ENCODE peak calls at places on chromosomes 3 and 15, in five cellular contexts. One of them, this sample, is unnamed.
A peak's percentile ranks its signal among the peaks of the same experiment; 100 is the strongest.

GRCh38 chr3:153209596-153209995 is 47.6 kb downstream of the RAP2B start:
- DNase-seq in spleen: peak; percentile 81
- DNase-seq in ovary: no peak
- DNase-seq in adrenal gland: peak; percentile 16
- DNase-seq in upper lobe of left lung: no peak
- DNase-seq in this sample: no peak

GRCh38 chr3:138861755-138862333 is 27.1 kb upstream of the PIK3CB start:
- DNase-seq in spleen: peak; percentile 34
- DNase-seq in ovary: no peak
- DNase-seq in adrenal gland: no peak
- DNase-seq in upper lobe of left lung: no peak
- DNase-seq in this sample: no peak

GRCh38 chr15:84638103-84638502 is 16.0 kb downstream of the WDR73 start:
- DNase-seq in spleen: no peak
- DNase-seq in ovary: no peak
- DNase-seq in adrenal gland: no peak
- DNase-seq in upper lobe of left lung: no peak
- DNase-seq in this sample: no peak

GRCh38 chr3:169923189-169923588 is 11.8 kb downstream of the SAMD7 start:
- DNase-seq in spleen: no peak
- DNase-seq in ovary: peak; percentile 53
- DNase-seq in adrenal gland: peak; percentile 96
- DNase-seq in upper lobe of left lung: no peak
- DNase-seq in this sample: no peak

GRCh38 chr3:184167786-184168185 is 6.9 kb upstream of the AP2M1 start:
- DNase-seq in spleen: peak; percentile 51
- DNase-seq in ovary: no peak
- DNase-seq in adrenal gland: no peak
- DNase-seq in upper lobe of left lung: no peak
- DNase-seq in this sample: no peak

GRCh38 chr15:100939786-100940185 is 20.6 kb downstream of the LRRK1 start:
- DNase-seq in spleen: no peak
- DNase-seq in ovary: no peak
- DNase-seq in adrenal gland: no peak
- DNase-seq in upper lobe of left lung: no peak
- DNase-seq in this sample: no peak

GRCh38 chr15:75042730-75043508 is 19.5 kb downstream of the PPCDC start:
- DNase-seq in spleen: peak; percentile 99
- DNase-seq in ovary: peak; percentile 65
- DNase-seq in adrenal gland: peak; percentile 97
- DNase-seq in upper lobe of left lung: peak; percentile 94
- DNase-seq in this sample: peak; percentile 70

GRCh38 chr3:131053021-131053420 is 26.3 kb downstream of the NEK11 start:
- DNase-seq in spleen: no peak
- DNase-seq in ovary: no peak
- DNase-seq in adrenal gland: no peak
- DNase-seq in upper lobe of left lung: no peak
- DNase-seq in this sample: no peak

GRCh38 chr15:47466357-47466756 is 250.9 kb upstream of the SEMA6D start:
- DNase-seq in spleen: no peak
- DNase-seq in ovary: no peak
- DNase-seq in adrenal gland: no peak
- DNase-seq in upper lobe of left lung: no peak
- DNase-seq in this sample: no peak

GRCh38 chr15:75307778-75308390 is 25.2 kb downstream of the GOLGA6D start:
- DNase-seq in spleen: no peak
- DNase-seq in ovary: peak; percentile 37
- DNase-seq in adrenal gland: peak; percentile 50
- DNase-seq in upper lobe of left lung: no peak
- DNase-seq in this sample: no peak

GRCh38 chr3:45409369-45409768 is 21.0 kb downstream of the LARS2 start:
- DNase-seq in spleen: no peak
- DNase-seq in ovary: no peak
- DNase-seq in adrenal gland: no peak
- DNase-seq in upper lobe of left lung: no peak
- DNase-seq in this sample: no peak

GRCh38 chr3:146124141-146124801 is 36.7 kb downstream of the PLOD2 start:
- DNase-seq in spleen: no peak
- DNase-seq in ovary: no peak
- DNase-seq in adrenal gland: no peak
- DNase-seq in upper lobe of left lung: no peak
- DNase-seq in this sample: no peak

GRCh38 chr15:68199340-68199739 is 5.8 kb downstream of the CALML4 start:
- DNase-seq in spleen: no peak
- DNase-seq in ovary: peak; percentile 17
- DNase-seq in adrenal gland: no peak
- DNase-seq in upper lobe of left lung: peak; percentile 46
- DNase-seq in this sample: no peak
- TF ChIP-seq POLR2A in spleen: no peak
- TF ChIP-seq POLR2A in ovary: no peak
- TF ChIP-seq POLR2A in adrenal gland: no peak
- TF ChIP-seq POLR2A in upper lobe of left lung: no peak
- TF ChIP-seq POLR2A in this sample: no peak

DNA sequence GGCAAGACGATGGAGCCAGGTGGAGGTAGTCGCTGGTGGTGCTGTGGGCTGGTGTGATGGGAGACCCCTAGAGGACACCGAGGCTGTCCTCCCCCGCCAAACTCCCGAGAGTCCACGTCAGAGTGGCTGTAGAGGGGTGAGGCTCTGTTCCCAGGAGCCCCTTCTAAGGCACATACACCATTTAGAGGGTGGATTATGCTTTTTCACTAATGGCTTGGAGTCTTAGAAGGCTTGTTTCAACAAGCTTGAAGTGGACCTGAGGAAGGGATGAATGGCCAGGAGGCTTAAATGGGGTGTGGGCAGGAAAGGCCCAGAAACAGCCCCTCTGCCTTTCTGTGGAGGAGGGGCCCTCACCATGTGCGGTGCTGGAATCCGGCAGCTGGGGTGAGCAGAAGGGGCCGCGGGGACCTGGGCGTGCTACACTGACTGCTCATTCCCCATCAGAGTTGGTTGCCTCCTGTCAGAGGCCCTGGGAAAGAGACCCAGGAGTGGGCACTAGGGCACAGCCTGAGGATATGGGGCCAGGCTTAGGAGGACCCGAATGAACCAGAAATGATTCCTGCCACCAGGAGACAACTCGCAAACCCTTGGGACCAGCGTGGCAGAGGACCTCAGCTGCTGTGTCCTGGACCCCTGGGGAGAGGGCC is 66.2 kb downstream of the FEM1B start:
- DNase-seq in spleen: peak; percentile 56
- DNase-seq in ovary: no peak
- DNase-seq in adrenal gland: no peak
- DNase-seq in upper lobe of left lung: no peak
- DNase-seq in this sample: no peak
- H3K4me1 ChIP-seq in spleen: peaks cover 24% of the 10 kb centered on the region
- H3K4me1 ChIP-seq in ovary: peaks cover 6% of the 10 kb centered on the region
- H3K4me1 ChIP-seq in adrenal gland: peaks cover 13% of the 10 kb centered on the region
- H3K4me1 ChIP-seq in upper lobe of left lung: peaks cover 13% of the 10 kb centered on the region
- H3K4me1 ChIP-seq in this sample: peaks cover 11% of the 10 kb centered on the region

DNA sequence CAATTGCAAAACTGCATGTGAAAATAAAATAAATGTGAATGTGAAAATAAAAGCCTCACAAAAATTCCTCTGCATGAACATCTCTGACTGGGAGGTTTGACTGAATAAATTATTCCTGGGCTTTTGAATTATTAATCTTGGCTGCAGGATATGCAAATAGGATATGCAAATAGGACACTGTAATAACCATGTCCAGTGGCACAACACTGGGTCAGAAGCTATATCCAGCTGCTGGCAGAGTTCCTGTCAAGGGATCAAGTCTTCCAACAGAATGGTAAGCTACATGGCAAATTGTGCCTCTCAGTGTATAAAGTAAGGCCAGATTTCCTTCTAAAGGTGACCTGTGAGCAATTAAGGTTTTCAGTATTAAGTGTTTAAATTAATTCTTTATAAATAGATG is at the start of gene SUCNR1:
- DNase-seq in spleen: no peak
- DNase-seq in ovary: no peak
- DNase-seq in adrenal gland: no peak
- DNase-seq in upper lobe of left lung: no peak
- DNase-seq in this sample: no peak
- TF ChIP-seq POLR2A in spleen: peak; percentile 24
- TF ChIP-seq POLR2A in ovary: no peak
- TF ChIP-seq POLR2A in adrenal gland: no peak
- TF ChIP-seq POLR2A in upper lobe of left lung: no peak
- TF ChIP-seq POLR2A in this sample: no peak

GRCh38 chr15:58442122-58442521 is 10.3 kb downstream of the LIPC start:
- DNase-seq in spleen: no peak
- DNase-seq in ovary: no peak
- DNase-seq in adrenal gland: no peak
- DNase-seq in upper lobe of left lung: no peak
- DNase-seq in this sample: no peak

GRCh38 chr15:58440181-58440910 is 8.6 kb downstream of the LIPC start:
- DNase-seq in spleen: no peak
- DNase-seq in ovary: no peak
- DNase-seq in adrenal gland: peak; percentile 71
- DNase-seq in upper lobe of left lung: no peak
- DNase-seq in this sample: no peak

GRCh38 chr15:58441376-58442070 is 9.7 kb downstream of the LIPC start:
- DNase-seq in spleen: no peak
- DNase-seq in ovary: no peak
- DNase-seq in adrenal gland: no peak
- DNase-seq in upper lobe of left lung: no peak
- DNase-seq in this sample: no peak

GRCh38 chr15:58438956-58439355 is 7.2 kb downstream of the LIPC start:
- DNase-seq in spleen: no peak
- DNase-seq in ovary: no peak
- DNase-seq in adrenal gland: no peak
- DNase-seq in upper lobe of left lung: no peak
- DNase-seq in this sample: no peak

GRCh38 chr15:58440922-58441321 is 9.1 kb downstream of the LIPC start:
- DNase-seq in spleen: no peak
- DNase-seq in ovary: no peak
- DNase-seq in adrenal gland: no peak
- DNase-seq in upper lobe of left lung: no peak
- DNase-seq in this sample: no peak
- H3K4me1 ChIP-seq in spleen: peaks cover 16% of the 10 kb centered on the region
- H3K4me1 ChIP-seq in ovary: peaks cover 2% of the 10 kb centered on the region
- H3K4me1 ChIP-seq in adrenal gland: peaks cover 30% of the 10 kb centered on the region
- H3K4me1 ChIP-seq in upper lobe of left lung: peaks cover 32% of the 10 kb centered on the region
- H3K4me1 ChIP-seq in this sample: peaks cover 29% of the 10 kb centered on the region

GRCh38 chr3:36992806-36993325 is at the start of gene EPM2AIP1:
- DNase-seq in spleen: peak; percentile 96
- DNase-seq in ovary: no peak
- DNase-seq in adrenal gland: peak; percentile 99
- DNase-seq in upper lobe of left lung: peak; percentile 96
- DNase-seq in this sample: no peak

GRCh38 chr3:36989568-36989967 is 3.4 kb downstream of the EPM2AIP1 start:
- DNase-seq in spleen: no peak
- DNase-seq in ovary: no peak
- DNase-seq in adrenal gland: no peak
- DNase-seq in upper lobe of left lung: no peak
- DNase-seq in this sample: no peak

GRCh38 chr3:36991923-36992805 is 767 bp downstream of the EPM2AIP1 start:
- DNase-seq in spleen: no peak
- DNase-seq in ovary: no peak
- DNase-seq in adrenal gland: peak; percentile 27
- DNase-seq in upper lobe of left lung: no peak
- DNase-seq in this sample: no peak

GRCh38 chr3:36991147-36991546 is 1.8 kb downstream of the EPM2AIP1 start:
- DNase-seq in spleen: no peak
- DNase-seq in ovary: no peak
- DNase-seq in adrenal gland: no peak
- DNase-seq in upper lobe of left lung: no peak
- DNase-seq in this sample: no peak

DNA sequence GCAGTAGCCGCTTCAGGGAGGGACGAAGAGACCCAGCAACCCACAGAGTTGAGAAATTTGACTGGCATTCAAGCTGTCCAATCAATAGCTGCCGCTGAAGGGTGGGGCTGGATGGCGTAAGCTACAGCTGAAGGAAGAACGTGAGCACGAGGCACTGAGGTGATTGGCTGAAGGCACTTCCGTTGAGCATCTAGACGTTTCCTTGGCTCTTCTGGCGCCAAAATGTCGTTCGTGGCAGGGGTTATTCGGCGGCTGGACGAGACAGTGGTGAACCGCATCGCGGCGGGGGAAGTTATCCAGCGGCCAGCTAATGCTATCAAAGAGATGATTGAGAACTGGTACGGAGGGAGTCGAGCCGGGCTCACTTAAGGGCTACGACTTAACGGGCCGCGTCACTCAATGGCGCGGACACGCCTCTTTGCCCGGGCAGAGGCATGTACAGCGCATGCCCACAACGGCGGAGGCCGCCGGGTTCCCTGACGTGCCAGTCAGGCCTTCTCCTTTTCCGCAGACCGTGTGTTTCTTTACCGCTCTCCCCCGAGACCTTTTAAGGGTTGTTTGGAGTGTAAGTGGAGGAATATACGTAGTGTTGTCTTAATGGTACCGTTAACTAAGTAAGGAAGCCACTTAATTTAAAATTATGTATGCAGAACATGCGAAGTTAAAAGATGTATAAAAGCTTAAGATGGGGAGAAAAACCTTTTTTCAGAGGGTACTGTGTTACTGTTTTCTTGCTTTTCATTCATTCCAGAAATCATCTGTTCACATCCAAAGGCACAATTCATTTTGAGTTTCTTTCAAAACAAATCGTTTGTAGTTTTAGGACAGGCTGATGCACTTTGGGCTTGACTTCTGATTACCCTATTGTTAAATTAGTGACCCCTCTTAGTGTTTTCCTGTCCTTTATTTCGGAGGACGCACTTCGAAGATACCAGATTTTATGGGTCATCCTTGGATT is at the start of gene MLH1:
- DNase-seq in spleen: peak; percentile 98
- DNase-seq in ovary: peak; percentile 98
- DNase-seq in adrenal gland: peak; percentile 96
- DNase-seq in upper lobe of left lung: peak; percentile 97
- DNase-seq in this sample: no peak
- TF ChIP-seq POLR2A in spleen: peak; percentile 78
- TF ChIP-seq POLR2A in ovary: peak; percentile 76
- TF ChIP-seq POLR2A in adrenal gland: peak; percentile 87
- TF ChIP-seq POLR2A in upper lobe of left lung: peak; percentile 81
- TF ChIP-seq POLR2A in this sample: peak; percentile 84

GRCh38 chr3:136728434-136728833 is 23.7 kb downstream of the STAG1 start:
- DNase-seq in spleen: no peak
- DNase-seq in ovary: no peak
- DNase-seq in adrenal gland: no peak
- DNase-seq in upper lobe of left lung: no peak
- DNase-seq in this sample: no peak
- H3K4me1 ChIP-seq in spleen: peaks cover 75% of the 10 kb centered on the region
- H3K4me1 ChIP-seq in ovary: peaks cover 14% of the 10 kb centered on the region
- H3K4me1 ChIP-seq in adrenal gland: peaks cover 41% of the 10 kb centered on the region
- H3K4me1 ChIP-seq in upper lobe of left lung: peaks cover 37% of the 10 kb centered on the region
- H3K4me1 ChIP-seq in this sample: peaks cover 77% of the 10 kb centered on the region

DNA sequence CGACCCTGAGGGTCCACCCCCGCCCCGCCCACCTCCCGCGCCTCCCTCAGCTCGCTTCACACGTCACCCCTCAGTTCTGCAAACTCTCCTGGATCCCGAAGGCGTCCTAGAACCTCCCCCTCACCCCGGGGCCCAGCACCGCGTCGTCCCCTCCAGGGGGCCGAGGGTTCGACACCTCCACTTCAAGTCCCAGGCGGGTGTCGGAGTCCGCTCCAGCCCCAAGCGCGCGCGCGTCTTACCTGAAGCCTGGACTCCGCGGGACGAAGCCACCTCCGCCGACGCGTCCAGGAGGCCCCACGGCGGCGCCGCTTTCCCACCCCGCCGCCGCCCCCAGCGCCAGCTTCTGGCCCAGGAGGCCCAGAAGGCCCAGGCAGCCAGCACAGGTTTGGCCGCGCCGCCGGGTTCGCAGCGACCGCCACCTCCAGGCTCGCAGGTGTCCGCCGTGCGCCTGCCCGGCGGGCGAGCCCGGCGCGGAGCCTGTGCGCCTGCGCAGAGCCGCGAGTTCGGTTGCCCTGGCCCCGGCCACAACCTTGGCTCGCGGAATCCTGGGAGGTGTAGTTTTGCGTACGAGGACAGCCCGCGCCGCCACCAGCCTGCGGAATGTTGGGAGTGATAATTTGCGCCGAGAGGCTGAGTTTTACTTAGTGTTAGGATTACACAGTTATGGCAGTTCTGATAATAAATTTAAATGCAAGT is at the start of gene POMGNT2:
- DNase-seq in spleen: peak; percentile 97
- DNase-seq in ovary: peak; percentile 92
- DNase-seq in adrenal gland: peak; percentile 90
- DNase-seq in upper lobe of left lung: peak; percentile 97
- DNase-seq in this sample: peak; percentile 17
- TF ChIP-seq POLR2A in spleen: no peak
- TF ChIP-seq POLR2A in ovary: peak; percentile 81
- TF ChIP-seq POLR2A in adrenal gland: peak; percentile 63
- TF ChIP-seq POLR2A in upper lobe of left lung: no peak
- TF ChIP-seq POLR2A in this sample: peak; percentile 50